ENCODE peak calls at places on chromosome 15, in seven cellular contexts. J is tibial nerve; G is T-helper 9 cell; A is left ventricle myocardium superior; Z is ovary; T is GM23338; C is activated CD8-positive, alpha-beta T cell treated with anti-CD3 and anti-CD28 coated beads for 36 hours. U is an unnamed sample.

GRCh38 chr15:69090197-69090948 is 70.1 kb upstream of the GLCE start:
- DNase-seq in J (no peak), G (no peak), A (no peak), Z (no peak), T (peak; percentile 94), C (no peak), U (no peak)

GRCh38 chr15:87672309-87672897 is 584.1 kb downstream of the NTRK3 start:
- DNase-seq in J (no peak), G (no peak), A (peak; percentile 29), Z (no peak), T (peak; percentile 79), C (no peak), U (no peak)

GRCh38 chr15:41577863-41578735 is 19.1 kb downstream of the TYRO3 start:
- DNase-seq in J (no peak), G (no peak), A (no peak), Z (no peak), T (no peak), C (no peak), U (no peak)

GRCh38 chr15:64017082-64017588 is 29.1 kb downstream of the DAPK2 start:
- DNase-seq in J (no peak), G (no peak), A (no peak), Z (no peak), T (no peak), C (no peak), U (no peak)

GRCh38 chr15:29682361-29682760 is 139.9 kb downstream of the TJP1 start:
- DNase-seq in J (no peak), G (no peak), A (no peak), Z (no peak), T (no peak), C (no peak), U (no peak)

GRCh38 chr15:41115088-41115651 is 910 bp downstream of the INO80 start:
- DNase-seq in J (no peak), G (no peak), A (no peak), Z (no peak), T (peak; percentile 80), C (no peak), U (no peak)

GRCh38 chr15:71575474-71576045 is 234.8 kb upstream of the NR2E3 start:
- DNase-seq in J (no peak), G (no peak), A (no peak), Z (no peak), T (peak; percentile 23), C (no peak), U (no peak)

GRCh38 chr15:95770191-95770590 is 560.3 kb upstream of the NR2F2 start:
- DNase-seq in J (no peak), G (no peak), A (no peak), Z (no peak), T (peak; percentile 6), C (no peak), U (no peak)

GRCh38 chr15:44706401-44706800 is 4.7 kb downstream of the PATL2 start:
- DNase-seq in J (no peak), G (no peak), A (no peak), Z (no peak), T (no peak), C (no peak), U (no peak)

GRCh38 chr15:67307889-67308597 is 53.5 kb downstream of the IQCH start:
- DNase-seq in J (no peak), G (no peak), A (no peak), Z (no peak), T (peak; percentile 16), C (no peak), U (no peak)

GRCh38 chr15:62582580-62582979 is 417.5 kb upstream of the C2CD4B start:
- DNase-seq in J (no peak), G (no peak), A (no peak), Z (no peak), T (peak; percentile 47), C (no peak), U (no peak)